ENCODE peak calls at places on chromosomes 6 and 20, in four cellular contexts. D is AG09309; K is CD8-positive, alpha-beta T cell; F is PC-9. J is an unnamed sample.

GRCh38 chr6:168261234-168261633 is 58.3 kb downstream of the DACT2 start:
- DNase-seq in D (no peak), K (no peak), F (no peak), J (peak)

GRCh38 chr6:125558451-125558850 is 191.0 kb upstream of the HEY2 start:
- DNase-seq in D (no peak), K (no peak), F (no peak), J (no peak)

GRCh38 chr20:23440004-23440403 is 519 bp downstream of the CSTL1 start:
- DNase-seq in D (no peak), K (no peak), F (no peak), J (no peak)

GRCh38 chr20:23626040-23626620 is 11.6 kb downstream of the CST3 start:
- DNase-seq in D (no peak), K (no peak), F (peak), J (peak)

GRCh38 chr6:46490425-46491200 is 636 bp downstream of the RCAN2 start:
- DNase-seq in D (no peak), K (no peak), F (peak), J (peak)

GRCh38 chr20:43968341-43968740 is 53.7 kb downstream of the TOX2 start:
- DNase-seq in D (no peak), K (no peak), F (no peak), J (no peak)

GRCh38 chr20:2745060-2745910 is 52.7 kb downstream of the EBF4 start:
- DNase-seq in D (no peak), K (no peak), F (no peak), J (no peak)

GRCh38 chr20:44720994-44721784 is 6.0 kb downstream of the CCN5 start:
- DNase-seq in D (peak), K (no peak), F (peak), J (no peak)

GRCh38 chr6:156695747-156696146 is 81.4 kb upstream of the ARID1B start:
- DNase-seq in D (no peak), K (no peak), F (no peak), J (no peak)

GRCh38 chr6:53861543-53861942 is 66.7 kb downstream of the LRRC1 start:
- DNase-seq in D (no peak), K (no peak), F (no peak), J (no peak)

GRCh38 chr6:163943647-163944395 is 529.3 kb downstream of the QKI start:
- DNase-seq in D (no peak), K (no peak), F (no peak), J (no peak)

GRCh38 chr20:955111-955510 is 39.0 kb upstream of the ANGPT4 start:
- DNase-seq in D (no peak), K (no peak), F (no peak), J (no peak)

GRCh38 chr20:956330-956951 is 40.3 kb upstream of the ANGPT4 start:
- DNase-seq in D (no peak), K (peak), F (peak), J (peak)

GRCh38 chr20:953742-954141 is 37.6 kb upstream of the ANGPT4 start:
- DNase-seq in D (no peak), K (no peak), F (no peak), J (no peak)

GRCh38 chr20:957544-957943 is 41.4 kb upstream of the ANGPT4 start:
- DNase-seq in D (no peak), K (no peak), F (no peak), J (no peak)

GRCh38 chr20:955656-956055 is 39.5 kb upstream of the ANGPT4 start:
- DNase-seq in D (no peak), K (no peak), F (no peak), J (no peak)
- TF ChIP-seq CTCF in D (no peak), K (no peak), F (no peak), J (no peak)

GRCh38 chr6:79066828-79067227 is 11.2 kb downstream of the PHIP start:
- DNase-seq in D (no peak), K (no peak), F (no peak), J (no peak)

GRCh38 chr6:79062708-79063107 is 15.3 kb downstream of the PHIP start:
- DNase-seq in D (no peak), K (no peak), F (no peak), J (no peak)

GRCh38 chr6:79066330-79066729 is 11.7 kb downstream of the PHIP start:
- DNase-seq in D (no peak), K (no peak), F (no peak), J (no peak)

GRCh38 chr6:79064635-79065034 is 13.4 kb downstream of the PHIP start:
- DNase-seq in D (no peak), K (no peak), F (no peak), J (no peak)

GRCh38 chr6:79065232-79065631 is 12.8 kb downstream of the PHIP start:
- DNase-seq in D (no peak), K (no peak), F (no peak), J (no peak)
- H3K4me3 ChIP-seq in D (no peak), K (no peak), F (no peak), J (no peak)

GRCh38 chr6:161748535-161749386 is 474.9 kb upstream of the AGPAT4 start:
- DNase-seq in D (no peak), K (no peak), F (peak), J (no peak)
- TF ChIP-seq CTCF in D (peak), K (no peak), F (peak), J (no peak)

DNA sequence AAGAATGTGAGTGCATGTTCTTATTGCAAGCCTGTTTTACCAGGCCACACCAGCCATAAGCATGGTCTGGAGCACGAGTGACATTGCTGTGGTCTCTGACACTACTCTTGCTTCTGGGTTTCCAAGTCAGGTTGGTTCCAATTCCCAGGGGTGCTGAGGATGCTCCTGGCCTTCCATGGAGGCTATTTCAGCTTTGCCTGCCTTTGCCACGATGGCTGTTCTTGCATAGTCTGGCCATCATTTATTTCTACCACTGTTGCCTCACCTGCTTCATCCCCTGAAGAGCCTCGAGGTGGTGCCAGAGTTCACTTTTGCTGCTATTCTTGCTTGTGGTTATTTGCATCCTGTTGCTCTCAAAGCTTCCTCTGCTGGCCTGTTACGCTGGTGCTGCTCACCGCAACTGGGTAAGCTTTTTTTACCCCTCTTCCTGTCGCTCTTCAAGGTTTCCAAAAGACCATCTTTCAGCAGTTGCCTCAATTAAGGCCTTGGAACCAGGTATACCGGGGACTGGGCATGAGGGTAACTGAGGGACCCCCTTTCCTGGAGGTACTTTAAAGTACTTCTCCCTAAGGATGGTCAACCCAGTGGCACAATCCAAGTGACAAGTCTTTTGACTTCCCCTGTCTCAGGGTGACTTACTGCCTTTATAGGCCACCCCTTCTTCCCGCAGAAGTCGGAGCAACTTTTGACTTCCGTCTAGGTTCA is 64.5 kb downstream of the AKAP7 start:
- DNase-seq in D (peak), K (peak), F (peak), J (peak)
- H3K4me3 ChIP-seq in D (no peak), K (peak), F (no peak), J (no peak)

DNA sequence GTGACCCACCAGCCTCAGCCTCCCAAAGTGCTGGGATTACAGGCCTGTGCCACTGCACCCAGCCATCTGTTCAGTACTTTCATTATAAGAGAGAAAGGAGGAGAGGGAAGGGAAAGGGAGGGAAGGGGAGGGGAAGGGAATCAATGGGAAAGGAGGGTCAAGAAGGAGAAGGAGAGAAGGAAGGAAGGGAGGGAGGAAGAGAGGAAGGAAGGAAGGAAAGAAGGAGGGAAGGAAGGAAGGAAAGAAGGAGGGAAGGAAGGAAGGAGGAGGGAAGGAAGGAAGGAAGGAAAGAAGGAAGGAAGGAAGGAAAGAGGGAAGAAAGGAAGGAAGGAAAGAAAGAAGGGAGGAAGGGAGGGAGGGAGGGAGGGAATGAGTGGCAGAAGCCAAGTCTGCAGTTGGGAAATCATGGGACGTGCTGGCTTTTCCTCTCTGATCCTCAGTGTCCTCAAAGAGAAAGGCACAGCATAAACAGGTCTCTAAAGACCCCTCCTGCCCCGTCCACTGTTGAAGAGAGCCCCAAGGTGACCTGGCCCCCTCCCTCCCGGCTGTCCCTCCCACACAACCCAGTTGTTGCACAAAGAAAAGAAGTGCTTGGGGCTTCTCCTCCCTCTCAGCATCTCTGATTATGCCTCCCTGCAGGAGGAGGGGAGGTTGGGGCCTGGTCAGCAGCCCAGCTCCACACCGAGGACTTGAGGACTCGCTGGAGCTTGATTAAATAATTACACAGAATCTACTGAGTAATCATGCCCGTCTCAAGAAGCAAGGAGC is 69.1 kb upstream of the TOP1 start:
- DNase-seq in D (no peak), K (no peak), F (no peak), J (no peak)
- TF ChIP-seq CTCF in D (no peak), K (no peak), F (no peak), J (no peak)

GRCh38 chr6:143005816-143006215 is 54.9 kb upstream of the AIG1 start:
- DNase-seq in D (no peak), K (no peak), F (no peak), J (no peak)
- H3K4me3 ChIP-seq in D (no peak), K (no peak), F (no peak), J (no peak)

DNA sequence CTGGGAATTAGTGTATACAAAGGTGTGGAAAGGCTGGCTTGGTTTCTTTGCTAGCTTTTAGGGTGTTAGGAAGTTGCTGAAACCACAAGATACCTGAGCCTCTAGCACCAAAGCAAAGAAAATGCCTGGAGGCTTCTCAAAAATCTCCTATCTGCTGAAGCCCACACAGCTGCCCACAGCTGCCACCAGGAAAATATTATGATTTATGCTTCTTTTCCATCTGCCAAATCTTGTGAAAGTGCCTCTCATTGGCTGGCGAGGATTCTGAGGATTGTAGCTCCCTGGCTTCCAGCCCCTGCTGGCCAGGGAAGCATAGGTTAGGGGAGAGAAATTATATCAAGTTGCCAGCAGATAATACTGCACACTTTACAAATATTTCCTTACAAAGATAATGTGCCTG is 98.5 kb downstream of the MRPL14 start:
- DNase-seq in D (no peak), K (no peak), F (peak), J (no peak)
- TF ChIP-seq CTCF in D (peak), K (no peak), F (peak), J (no peak)

DNA sequence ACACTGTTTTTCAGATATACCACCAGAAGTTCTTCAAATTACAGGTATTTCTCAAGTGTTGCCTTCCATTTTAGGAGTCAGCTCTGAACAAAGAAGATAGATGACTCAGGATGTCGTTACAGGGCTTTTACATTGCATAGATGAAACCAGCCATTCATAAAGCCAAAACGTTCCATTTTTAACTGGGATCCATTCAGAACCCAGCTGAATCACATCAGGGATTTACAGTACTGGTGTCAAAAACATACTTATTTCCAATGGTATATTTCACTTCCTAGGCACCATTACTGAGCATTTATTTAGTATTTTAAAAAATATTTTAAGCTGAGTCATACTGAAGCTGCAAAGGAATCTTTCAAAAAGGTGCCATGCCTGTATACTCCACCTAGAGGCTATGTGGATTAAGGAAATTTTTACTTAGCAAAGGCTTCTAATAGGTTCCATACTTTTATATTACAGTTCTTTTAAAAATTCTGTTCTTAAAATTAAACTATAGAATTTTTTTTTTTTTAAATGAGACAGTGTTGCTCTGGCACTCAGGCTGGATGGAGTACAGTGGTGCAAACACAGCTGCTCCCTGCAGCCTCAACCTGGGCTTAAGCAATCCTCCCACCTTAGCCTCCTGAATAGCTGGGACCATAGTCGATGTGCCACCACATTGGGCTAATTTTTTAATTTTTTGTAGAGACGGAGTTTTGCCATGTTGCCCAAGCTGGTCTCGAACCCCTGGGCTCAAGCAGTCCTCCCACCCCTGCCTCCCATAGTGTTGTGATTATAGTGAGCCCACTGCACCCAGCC is 2.6 kb downstream of the ASF1A start:
- DNase-seq in D (no peak), K (no peak), F (peak), J (no peak)
- H3K4me3 ChIP-seq in D (no peak), K (no peak), F (peak), J (no peak)

GRCh38 chr20:62388839-62389600 is 2.1 kb downstream of the RPS21 start:
- DNase-seq in D (no peak), K (no peak), F (no peak), J (no peak)
- TF ChIP-seq CTCF in D (no peak), K (no peak), F (peak), J (no peak)

J was measured in mucosa of descending colon.